ENCODE peak calls at places on chromosomes 16 and 17, in nine cellular contexts. P, T, F, L, H, K, X, G and R are unnamed samples.

GRCh38 chr16:16960785-16961184 is 510.0 kb downstream of the XYLT1 start:
- DNase-seq in T (no peak), G (no peak), H (no peak), K (no peak), P (no peak), X (no peak), L (no peak), F (no peak), R (no peak)

GRCh38 chr17:46974086-46974485 is 5.0 kb downstream of the RPRML start:
- DNase-seq in T (no peak), G (no peak), P (no peak), K (no peak), F (no peak), H (no peak), L (no peak), X (no peak), R (no peak)

GRCh38 chr17:65529761-65530157 is 31.7 kb downstream of the AXIN2 start:
- DNase-seq in F (no peak), K (no peak), G (no peak), H (no peak), P (no peak), T (no peak), L (no peak), X (no peak), R (no peak)

GRCh38 chr16:3950343-3951193 is 70.1 kb upstream of the CREBBP start:
- DNase-seq in F (peak; percentile 96), H (no peak), X (peak; percentile 98), G (no peak), T (no peak), P (peak; percentile 82), K (peak; percentile 99), L (peak; percentile 53), R (peak; percentile 70)

GRCh38 chr17:33021731-33022408 is 30.2 kb downstream of the SPACA3 start:
- DNase-seq in K (peak; percentile 21), G (no peak), X (no peak), L (no peak), T (no peak), F (no peak), H (no peak), P (no peak), R (no peak)

GRCh38 chr17:44926841-44927525 is 11.7 kb upstream of the GFAP start:
- DNase-seq in H (no peak), K (no peak), G (no peak), X (no peak), P (peak; percentile 24), T (no peak), F (no peak), L (no peak), R (no peak)

GRCh38 chr17:68346448-68346847 is 55.2 kb downstream of the ARSG start:
- DNase-seq in T (no peak), G (no peak), L (no peak), F (no peak), P (no peak), H (no peak), X (no peak), K (no peak), R (no peak)

GRCh38 chr17:73359987-73360410 is 48.2 kb upstream of the CDC42EP4 start:
- DNase-seq in T (peak; percentile 59), K (no peak), X (no peak), L (peak; percentile 92), F (no peak), G (no peak), H (no peak), P (no peak), R (no peak)

GRCh38 chr17:67481808-67482207 is 104.7 kb downstream of the PITPNC1 start:
- DNase-seq in G (no peak), H (no peak), L (no peak), F (no peak), P (no peak), K (peak; percentile 59), T (no peak), X (peak; percentile 87), R (no peak)

GRCh38 chr17:73957564-73957963 is 245.9 kb upstream of the RPL38 start:
- DNase-seq in L (no peak), F (no peak), P (no peak), T (no peak), X (no peak), H (no peak), K (no peak), G (no peak), R (no peak)

GRCh38 chr17:38628441-38628840 is 22.7 kb upstream of the SRCIN1 start:
- DNase-seq in H (no peak), L (no peak), T (peak; percentile 67), K (peak; percentile 16), G (no peak), P (no peak), X (peak; percentile 18), F (no peak), R (no peak)

GRCh38 chr17:18182190-18182977 is 1.2 kb upstream of the ALKBH5 start:
- DNase-seq in P (peak; percentile 65), L (peak; percentile 45), K (peak; percentile 37), X (no peak), T (no peak), G (no peak), H (no peak), F (no peak), R (no peak)

GRCh38 chr17:60554377-60554788 is 28.3 kb upstream of the APPBP2 start:
- DNase-seq in G (no peak), L (no peak), K (peak; percentile 98), X (peak; percentile 85), H (no peak), P (no peak), F (peak; percentile 63), T (no peak), R (no peak)

GRCh38 chr17:31517524-31517923 is 126.0 kb downstream of the RAB11FIP4 start:
- DNase-seq in H (no peak), G (no peak), F (no peak), T (no peak), X (no peak), L (no peak), K (no peak), P (no peak), R (no peak)
- TF ChIP-seq CTCF in H (peak; percentile 18), G (peak; percentile 53), F (peak; percentile 29), T (peak; percentile 81), X (peak; percentile 4), L (no peak), K (peak; percentile 27), P (no peak), R (no peak)

GRCh38 chr16:52671560-52671959 is 124.6 kb upstream of the TOX3 start:
- DNase-seq in P (no peak), F (no peak), X (no peak), L (no peak), G (no peak), T (no peak), H (no peak), K (no peak), R (no peak)

GRCh38 chr16:52676951-52677350 is 130.0 kb upstream of the TOX3 start:
- DNase-seq in L (no peak), T (no peak), H (no peak), P (no peak), K (no peak), X (no peak), G (no peak), F (no peak), R (no peak)

GRCh38 chr16:52680993-52681392 is 134.1 kb upstream of the TOX3 start:
- DNase-seq in P (no peak), X (no peak), H (no peak), F (no peak), K (no peak), G (no peak), T (no peak), L (no peak), R (no peak)

DNA sequence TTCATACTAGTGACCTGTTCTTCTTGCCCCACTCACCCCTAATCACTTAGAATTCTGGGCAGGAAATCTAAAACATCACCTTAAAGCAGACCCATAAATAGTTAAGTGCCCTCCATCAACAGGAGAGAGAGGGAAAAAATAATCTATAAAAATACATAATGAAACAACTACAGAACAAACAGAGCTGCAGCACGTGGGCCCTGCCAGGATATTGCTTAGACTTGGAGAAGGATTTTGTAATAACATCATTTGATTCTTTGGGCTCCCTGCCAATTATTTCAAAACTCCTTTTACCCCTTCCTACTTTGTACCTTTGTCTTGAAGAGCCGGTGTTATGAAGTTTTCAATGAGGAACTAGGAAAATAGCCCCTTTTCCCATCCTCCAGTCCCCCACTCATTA is 130.5 kb upstream of the TOX3 start:
- DNase-seq in G (no peak), F (no peak), K (no peak), T (no peak), H (no peak), P (no peak), L (no peak), X (no peak), R (no peak)
- TF ChIP-seq CTCF in G (no peak), F (no peak), K (no peak), T (no peak), H (no peak), P (no peak), L (no peak), X (no peak), R (no peak)

DNA sequence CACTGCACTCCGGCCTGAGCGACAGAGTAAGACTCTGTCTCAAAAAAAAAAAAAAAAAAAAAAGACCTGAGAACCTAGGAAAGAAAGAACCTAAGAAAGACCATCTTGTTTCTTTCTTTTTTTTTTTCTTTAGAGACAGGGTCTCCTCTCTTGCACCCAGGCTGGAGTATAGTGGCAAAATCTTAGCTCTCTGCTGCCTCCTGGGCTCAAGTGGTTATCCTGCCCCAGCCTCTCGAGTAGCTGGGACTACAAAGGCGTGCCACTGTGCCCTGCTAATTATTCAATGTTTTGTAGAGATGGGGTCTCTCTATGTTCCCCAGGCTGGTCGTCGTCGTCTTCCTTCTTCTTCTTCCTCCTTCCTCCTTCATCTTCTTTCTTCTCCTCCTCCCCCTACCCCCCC is 7.8 kb upstream of the BIRC5 start:
- DNase-seq in L (no peak), P (no peak), F (no peak), T (no peak), G (no peak), X (no peak), K (no peak), H (no peak), R (no peak)
- TF ChIP-seq CTCF in L (no peak), P (no peak), F (no peak), T (no peak), G (no peak), X (no peak), K (peak; percentile 2), H (no peak), R (no peak)

GRCh38 chr17:78446833-78447232 is 68.4 kb downstream of the PGS1 start:
- DNase-seq in F (no peak), P (no peak), H (no peak), G (no peak), T (no peak), K (no peak), X (no peak), L (no peak), R (no peak)

GRCh38 chr17:78449983-78450382 is 71.5 kb downstream of the PGS1 start:
- DNase-seq in K (no peak), L (no peak), H (no peak), F (no peak), X (no peak), P (no peak), T (no peak), G (no peak), R (no peak)

GRCh38 chr17:78450696-78451344 is 72.4 kb downstream of the PGS1 start:
- DNase-seq in P (no peak), X (no peak), T (no peak), K (no peak), F (no peak), L (no peak), G (no peak), H (no peak), R (no peak)

GRCh38 chr17:78444392-78444791 is 65.9 kb downstream of the PGS1 start:
- DNase-seq in T (no peak), G (no peak), P (no peak), K (no peak), F (no peak), H (no peak), X (no peak), L (no peak), R (no peak)

GRCh38 chr17:78448356-78448993 is 70.0 kb downstream of the PGS1 start:
- DNase-seq in H (no peak), P (no peak), T (no peak), G (no peak), X (no peak), L (no peak), K (peak; percentile 21), F (no peak), R (no peak)
- TF ChIP-seq CTCF in H (no peak), P (no peak), T (no peak), G (no peak), X (peak; percentile 20), L (no peak), K (peak; percentile 16), F (peak; percentile 20), R (no peak)